ENCODE peak calls at places on chromosomes 2 and 18, in six cellular contexts. Y, F, G, V, T and S are unnamed samples.

GRCh38 chr2:1162768-1163584 is 212.3 kb downstream of the SNTG2 start:
- DNase-seq in F (no peak), G (no peak), T (no peak), Y (no peak), V (no peak), S (no peak)

GRCh38 chr2:232417489-232417888 is 10.8 kb downstream of the ALPG start:
- DNase-seq in T (no peak), V (no peak), F (no peak), G (no peak), Y (peak), S (no peak)

GRCh38 chr2:129239143-129239542 is 740.3 kb upstream of the RAB6C start:
- DNase-seq in G (no peak), Y (no peak), V (no peak), F (no peak), T (no peak), S (no peak)

GRCh38 chr18:3612315-3612714 is 162.3 kb downstream of the TGIF1 start:
- DNase-seq in G (no peak), F (no peak), T (no peak), Y (no peak), V (no peak), S (peak)

GRCh38 chr2:12717988-12718661 is 1.4 kb downstream of the TRIB2 start:
- DNase-seq in G (peak), F (no peak), V (peak), Y (no peak), T (no peak), S (no peak)

GRCh38 chr18:67599277-67599676 is 82.8 kb upstream of the DSEL start:
- DNase-seq in G (peak), V (no peak), Y (no peak), F (no peak), T (no peak), S (no peak)

GRCh38 chr2:24050041-24050655 is 607 bp downstream of the FKBP1B start:
- DNase-seq in F (peak), V (peak), T (peak), Y (peak), G (peak), S (peak)

GRCh38 chr2:83068706-83069105 is 1390.4 kb downstream of the SUCLG1 start:
- DNase-seq in V (no peak), G (peak), Y (no peak), F (no peak), T (no peak), S (no peak)

GRCh38 chr2:33131820-33132219 is 185.1 kb downstream of the LTBP1 start:
- DNase-seq in Y (no peak), V (no peak), G (no peak), T (no peak), F (no peak), S (no peak)

GRCh38 chr2:26487192-26487591 is 9.3 kb upstream of the OTOF start:
- DNase-seq in Y (no peak), G (no peak), F (no peak), T (no peak), V (no peak), S (no peak)

GRCh38 chr2:36811071-36811470 is 114.6 kb downstream of the VIT start:
- DNase-seq in V (no peak), Y (no peak), T (no peak), G (no peak), F (no peak), S (no peak)

GRCh38 chr18:49814147-49814499 is 790 bp upstream of the ACAA2 start:
- DNase-seq in F (no peak), V (peak), G (peak), T (peak), Y (peak), S (peak)